ENCODE peak calls at places on chromosomes 5 and 9, in nine cellular contexts. V is AG04450, K is astrocyte of the cerebellum, N is GM12865, S is MCF 10A, F is fibroblast of pulmonary artery, U is uterus, P is K562, L is transverse colon. A is an unnamed sample.

GRCh38 chr9:100602302-100602930 is 24.5 kb downstream of the CAVIN4 start:
- DNase-seq in K (no peak), S (peak), N (peak), L (no peak), V (no peak), U (no peak), P (peak), F (peak), A (peak)

GRCh38 chr5:96142786-96143434 is 181.3 kb upstream of the ELL2 start:
- DNase-seq in F (peak), P (no peak), S (peak), U (no peak), N (no peak), K (no peak), V (peak), L (no peak), A (peak)

GRCh38 chr5:72651109-72651508 is 143.9 kb upstream of the ZNF366 start:
- DNase-seq in P (no peak), V (no peak), L (no peak), F (no peak), N (no peak), K (no peak), U (no peak), S (no peak), A (no peak)

GRCh38 chr9:137428311-137428630 is 5.1 kb downstream of the NOXA1 start:
- DNase-seq in F (no peak), U (no peak), N (no peak), P (no peak), V (no peak), L (no peak), K (no peak), S (no peak), A (no peak)

GRCh38 chr5:139116256-139116655 is 81.9 kb downstream of the SIL1 start:
- DNase-seq in L (no peak), N (no peak), U (no peak), V (no peak), S (no peak), K (no peak), P (no peak), F (no peak), A (no peak)

GRCh38 chr9:71680189-71680983 is 87.9 kb downstream of the CEMIP2 start:
- DNase-seq in L (no peak), N (no peak), P (no peak), K (no peak), F (peak), S (peak), U (no peak), V (no peak), A (peak)

GRCh38 chr9:121884057-121884512 is 209.0 kb downstream of the TTLL11 start:
- DNase-seq in S (no peak), V (no peak), K (no peak), F (no peak), L (no peak), U (no peak), N (no peak), P (no peak), A (no peak)

GRCh38 chr5:79069488-79070001 is at the start of the genes BHMT2 and DMGDH:
- DNase-seq in F (peak), P (peak), S (no peak), N (no peak), K (no peak), U (peak), V (no peak), L (peak), A (no peak)

GRCh38 chr9:68974431-68974830 is 39.5 kb downstream of the PRKACG start:
- DNase-seq in P (no peak), L (no peak), S (no peak), V (no peak), K (no peak), F (no peak), U (no peak), N (peak), A (no peak)

GRCh38 chr5:146428658-146429057 is 18.5 kb upstream of the TCERG1 start:
- DNase-seq in L (peak), N (peak), S (no peak), V (no peak), P (no peak), K (no peak), F (no peak), U (no peak), A (peak)

GRCh38 chr5:172659909-172660628 is 19.0 kb downstream of the NEURL1B start:
- DNase-seq in F (peak), U (peak), V (peak), L (peak), P (no peak), N (peak), S (no peak), K (no peak), A (peak)

GRCh38 chr5:57032151-57032551 is 80.2 kb upstream of the MIER3 start:
- DNase-seq in L (peak), K (no peak), F (no peak), S (peak), N (no peak), P (no peak), U (no peak), V (no peak), A (peak)

GRCh38 chr9:131045300-131046092 is 36.5 kb downstream of the LAMC3 start:
- DNase-seq in V (no peak), F (no peak), P (peak), K (no peak), S (no peak), U (no peak), L (no peak), N (no peak), A (no peak)

GRCh38 chr5:39870137-39870536 is 445.4 kb upstream of the DAB2 start:
- DNase-seq in S (no peak), P (no peak), L (no peak), V (no peak), N (no peak), U (no peak), K (no peak), F (no peak), A (no peak)

GRCh38 chr9:115198018-115198417 is 80.1 kb upstream of the TNC start:
- DNase-seq in L (peak), V (no peak), S (peak), U (peak), K (no peak), N (no peak), F (peak), P (no peak), A (peak)

GRCh38 chr5:104352954-104353353 is 790.4 kb upstream of the NUDT12 start:
- DNase-seq in K (no peak), V (no peak), S (no peak), F (no peak), P (no peak), U (no peak), L (no peak), N (no peak), A (no peak)

GRCh38 chr5:133290669-133291235 is 238.9 kb downstream of the HSPA4 start:
- DNase-seq in U (no peak), N (no peak), P (no peak), K (no peak), L (no peak), S (no peak), V (no peak), F (no peak), A (no peak)

GRCh38 chr5:55231476-55232193 is 1.8 kb downstream of the CCNO start:
- DNase-seq in S (no peak), U (no peak), F (no peak), V (no peak), N (no peak), P (no peak), K (no peak), L (peak), A (no peak)

GRCh38 chr5:57448751-57449150 is 33.9 kb downstream of the ACTBL2 start:
- DNase-seq in S (no peak), N (no peak), K (no peak), V (no peak), P (no peak), L (no peak), U (no peak), F (no peak), A (no peak)

GRCh38 chr5:67748165-67748690 is 467.3 kb upstream of the PIK3R1 start:
- DNase-seq in N (no peak), S (no peak), K (no peak), V (no peak), U (no peak), P (no peak), L (no peak), F (no peak), A (no peak)

GRCh38 chr5:142784405-142784955 is 14.3 kb downstream of the ARHGAP26 start:
- DNase-seq in U (no peak), F (no peak), N (no peak), K (no peak), V (no peak), P (no peak), S (no peak), L (no peak), A (no peak)

GRCh38 chr9:84851935-84852585 is 182.5 kb downstream of the NTRK2 start:
- DNase-seq in F (peak), K (peak), S (peak), L (no peak), U (peak), N (no peak), P (no peak), V (no peak), A (peak)

GRCh38 chr5:161546463-161547301 is at the start of gene GABRB2:
- DNase-seq in N (peak), L (peak), S (peak), U (no peak), P (peak), V (no peak), K (peak), F (peak), A (peak)

GRCh38 chr9:38638881-38639576 is 18.6 kb upstream of the ANKRD18A start:
- DNase-seq in L (no peak), P (no peak), V (no peak), S (no peak), N (no peak), K (no peak), F (no peak), U (no peak), A (peak)

GRCh38 chr5:88979244-88979643 is 96.3 kb upstream of the MEF2C start:
- DNase-seq in F (peak), L (no peak), K (peak), U (no peak), N (peak), P (no peak), V (no peak), S (no peak), A (peak)

GRCh38 chr5:53211799-53212198 is 102.2 kb upstream of the MOCS2 start:
- DNase-seq in F (peak), V (no peak), K (no peak), N (no peak), P (no peak), L (no peak), S (peak), U (no peak), A (peak)

GRCh38 chr5:62466228-62466627 is 53.7 kb downstream of the IPO11 start:
- DNase-seq in F (no peak), S (no peak), N (no peak), U (no peak), V (no peak), P (no peak), K (no peak), L (no peak), A (no peak)

GRCh38 chr9:136527721-136528710 is 17.8 kb downstream of the NOTCH1 start:
- DNase-seq in P (peak), S (no peak), F (no peak), K (no peak), U (no peak), L (peak), N (peak), V (no peak), A (no peak)

GRCh38 chr9:88811511-88811910 is 179.8 kb upstream of the S1PR3 start:
- DNase-seq in F (no peak), P (no peak), U (no peak), V (no peak), L (no peak), K (no peak), S (no peak), N (no peak), A (no peak)

GRCh38 chr9:38651400-38652042 is 31.1 kb upstream of the ANKRD18A start:
- DNase-seq in K (no peak), P (no peak), F (no peak), U (no peak), N (peak), L (no peak), V (no peak), S (no peak), A (no peak)

GRCh38 chr9:116910201-116910600 is 223.1 kb downstream of the TRIM32 start:
- DNase-seq in L (no peak), F (no peak), V (no peak), S (no peak), P (no peak), K (no peak), U (no peak), N (peak), A (no peak)

GRCh38 chr5:8829322-8830029 is 716.4 kb downstream of the SEMA5A start:
- DNase-seq in S (peak), F (peak), P (no peak), L (no peak), U (peak), V (peak), K (peak), N (no peak), A (peak)

GRCh38 chr5:171660438-171660837 is 125.2 kb upstream of the SMIM23 start:
- DNase-seq in K (no peak), F (no peak), L (no peak), N (no peak), V (no peak), P (no peak), U (no peak), S (no peak), A (no peak)

GRCh38 chr9:6845128-6845826 is 87.5 kb downstream of the KDM4C start:
- DNase-seq in P (no peak), L (no peak), S (no peak), U (no peak), N (no peak), K (no peak), V (no peak), F (no peak), A (no peak)

GRCh38 chr9:2481216-2481615 is 140.4 kb upstream of the VLDLR start:
- DNase-seq in K (no peak), F (no peak), V (no peak), P (no peak), U (no peak), N (no peak), S (no peak), L (no peak), A (no peak)

GRCh38 chr5:107428303-107428761 is 242.4 kb downstream of the EFNA5 start:
- DNase-seq in V (no peak), S (no peak), L (no peak), K (peak), U (no peak), P (no peak), N (peak), F (peak), A (no peak)

GRCh38 chr5:153629027-153629426 is 138.6 kb downstream of the GRIA1 start:
- DNase-seq in S (peak), P (no peak), K (peak), F (peak), N (no peak), V (peak), L (no peak), U (peak), A (peak)
- TF ChIP-seq CTCF in S (peak), P (no peak), K (peak), F (peak), N (no peak), V (peak), L (no peak), U (no peak), A (peak)

GRCh38 chr9:124839612-124840299 is 13.5 kb upstream of the WDR38 start:
- DNase-seq in U (no peak), S (no peak), F (peak), K (no peak), L (no peak), V (no peak), P (peak), N (no peak), A (no peak)
- TF ChIP-seq CTCF in U (no peak), S (peak), F (peak), K (peak), L (peak), V (peak), P (peak), N (peak), A (peak)

DNA sequence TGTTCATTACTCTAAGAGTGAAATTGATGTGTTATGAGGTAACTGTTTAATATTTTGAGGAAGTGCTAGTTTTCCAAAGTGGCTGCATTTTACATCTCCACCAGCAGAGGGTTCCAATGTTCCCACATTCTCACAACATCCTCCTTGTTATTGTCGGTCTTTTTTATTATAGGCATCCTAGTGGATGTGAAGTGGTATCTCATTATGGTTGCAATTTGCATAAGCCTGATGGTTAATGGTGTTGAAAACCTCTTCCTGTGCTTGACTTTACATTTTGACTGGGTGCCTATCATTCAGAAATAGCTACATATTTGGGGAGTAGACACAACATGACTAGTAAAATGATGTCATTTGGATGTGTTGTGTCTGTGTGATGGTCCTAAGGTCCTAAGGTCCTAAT is 143.6 kb downstream of the MRPS30 start:
- DNase-seq in P (peak), U (no peak), L (no peak), K (peak), N (peak), S (peak), F (peak), V (no peak), A (peak)
- TF ChIP-seq CTCF in P (peak), U (no peak), L (peak), K (peak), N (peak), S (peak), F (peak), V (peak), A (peak)

GRCh38 chr5:159444441-159445082 is 114.3 kb upstream of the IL12B start:
- DNase-seq in V (peak), K (peak), U (no peak), P (peak), F (peak), N (peak), L (no peak), S (peak), A (peak)
- TF ChIP-seq CTCF in V (peak), K (peak), U (peak), P (peak), F (peak), N (peak), L (no peak), S (peak), A (peak)

DNA sequence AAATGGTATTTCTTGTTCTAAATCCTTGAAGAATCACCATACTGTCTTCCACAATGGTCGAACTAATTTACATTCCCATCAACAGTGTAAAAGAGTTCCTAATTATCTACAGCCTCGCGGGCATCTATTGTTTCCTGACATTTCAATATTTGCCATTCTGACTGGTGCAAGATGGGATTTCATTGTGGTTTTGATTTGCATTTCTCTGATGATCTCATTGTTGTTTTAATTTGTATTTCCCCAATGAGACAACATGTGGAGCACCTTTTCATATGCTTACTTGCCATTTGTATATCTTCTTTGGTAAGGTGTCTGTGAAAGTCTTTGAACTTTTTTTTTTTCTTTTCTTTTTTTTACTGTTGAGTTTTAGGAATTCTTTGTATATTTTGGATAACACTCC is 473.6 kb downstream of the KCTD16 start:
- DNase-seq in N (no peak), K (no peak), S (no peak), F (no peak), P (no peak), V (no peak), U (no peak), L (no peak), A (no peak)
- TF ChIP-seq CTCF in N (no peak), K (no peak), S (no peak), F (no peak), P (no peak), V (no peak), U (no peak), L (no peak), A (no peak)

DNA sequence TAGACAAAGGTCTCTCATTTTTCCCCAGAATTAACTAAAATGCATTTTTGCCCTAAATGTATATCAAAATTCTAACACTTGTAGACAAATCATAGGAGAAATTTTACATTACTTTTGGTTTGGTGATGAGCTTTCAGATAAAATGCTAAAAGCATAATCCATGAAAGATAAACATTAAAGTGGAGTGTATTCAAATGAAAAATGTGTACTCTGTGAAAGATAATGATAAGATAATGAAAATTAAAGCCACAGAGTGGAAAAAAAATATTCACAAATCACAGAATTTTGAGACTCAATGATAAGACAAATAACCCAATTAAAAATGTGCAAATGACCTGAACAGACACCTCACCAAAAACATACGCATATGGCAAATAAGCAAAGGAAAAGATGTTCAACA is 176.9 kb upstream of the ADAMTS16 start:
- DNase-seq in S (no peak), L (no peak), N (no peak), V (no peak), U (no peak), F (no peak), P (no peak), K (no peak), A (no peak)
- TF ChIP-seq CTCF in S (no peak), L (no peak), N (no peak), V (no peak), U (no peak), F (no peak), P (no peak), K (no peak), A (no peak)

DNA sequence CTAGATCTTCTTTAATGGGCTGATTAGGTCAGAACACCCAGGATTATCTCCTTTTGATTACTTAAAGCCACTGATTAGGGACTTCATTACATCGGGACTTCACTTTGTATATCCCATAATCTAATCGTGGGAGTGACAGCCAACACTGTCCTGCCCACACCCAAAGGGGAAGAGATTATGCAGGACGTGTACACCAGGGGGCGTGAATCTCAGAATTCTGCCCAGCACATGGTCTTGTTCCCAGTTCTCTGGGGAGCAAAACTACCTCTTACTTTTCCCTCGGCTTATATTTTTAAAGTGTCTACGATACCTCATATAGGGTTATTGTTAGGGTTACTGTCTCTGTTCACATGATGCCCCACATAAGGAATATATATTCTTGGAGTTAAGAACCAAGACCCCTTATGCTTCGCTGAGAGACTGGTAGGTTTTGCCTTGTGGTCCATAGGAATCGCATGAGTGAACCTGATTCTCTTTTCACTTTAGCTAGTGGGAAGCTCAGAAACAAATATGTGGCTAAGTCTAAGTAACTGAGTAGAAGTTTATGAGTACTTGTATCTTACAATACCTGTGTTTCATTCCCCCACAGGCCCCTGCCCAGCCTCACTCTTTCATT is 192.7 kb downstream of the GNA14 start:
- DNase-seq in V (no peak), F (peak), U (no peak), N (peak), L (peak), K (no peak), P (no peak), S (peak), A (peak)
- TF ChIP-seq CTCF in V (peak), F (peak), U (no peak), N (peak), L (peak), K (peak), P (peak), S (peak), A (peak)

DNA sequence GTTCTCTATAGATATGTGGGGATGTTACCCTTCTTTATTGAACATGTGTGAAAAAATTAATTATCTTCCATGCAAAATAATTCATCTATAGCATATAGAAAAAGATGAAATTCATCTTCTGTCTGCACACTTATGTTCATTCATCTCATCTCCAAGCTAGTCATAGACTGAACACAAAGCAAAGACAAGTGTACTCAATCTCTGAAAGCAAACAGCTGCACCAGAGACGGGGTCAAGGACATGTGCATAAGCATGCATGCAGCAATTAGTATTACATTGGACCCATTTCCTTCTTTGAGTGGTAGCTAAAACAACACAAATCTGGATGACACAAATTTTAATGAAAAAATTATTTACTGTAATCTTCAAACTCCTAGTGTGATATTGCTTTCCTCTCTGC is 547.0 kb upstream of the COX7C start:
- DNase-seq in P (no peak), V (no peak), K (no peak), N (no peak), L (no peak), U (no peak), F (no peak), S (no peak), A (no peak)
- TF ChIP-seq CTCF in P (no peak), V (no peak), K (no peak), N (no peak), L (no peak), U (no peak), F (no peak), S (no peak), A (no peak)

A was measured in bronchial epithelial cell.